ENCODE peak calls at places on chromosome 9, in seven cellular contexts. R, A, Q, X, F, V and E are unnamed samples.

GRCh38 chr9:79573697-79573976 is 1.9 kb downstream of the TLE4 start:
- DNase-seq in Q (no peak), A (peak; percentile 28), F (no peak), X (no peak), V (no peak), R (no peak), E (no peak)

GRCh38 chr9:3330792-3331420 is 194.9 kb downstream of the RFX3 start:
- DNase-seq in A (no peak), R (peak; percentile 79), F (no peak), Q (no peak), X (no peak), V (no peak), E (no peak)

GRCh38 chr9:131776473-131776872 is 36.6 kb upstream of the RAPGEF1 start:
- DNase-seq in F (no peak), R (peak; percentile 40), X (peak; percentile 91), Q (no peak), A (peak; percentile 66), V (no peak), E (no peak)

GRCh38 chr9:129898205-129898604 is 62.9 kb downstream of the USP20 start:
- DNase-seq in V (no peak), F (no peak), A (no peak), X (peak; percentile 44), Q (no peak), R (peak; percentile 42), E (no peak)

GRCh38 chr9:123414921-123415592 is 59.1 kb downstream of the CRB2 start:
- DNase-seq in R (peak; percentile 62), Q (no peak), A (no peak), X (no peak), F (no peak), V (no peak), E (no peak)

GRCh38 chr9:123550797-123551196 is 194.8 kb downstream of the CRB2 start:
- DNase-seq in X (peak; percentile 62), V (no peak), R (no peak), Q (no peak), F (no peak), A (no peak), E (no peak)

GRCh38 chr9:129962889-129963703 is 79.9 kb downstream of the FNBP1 start:
- DNase-seq in Q (peak; percentile 64), X (peak; percentile 74), R (peak; percentile 55), V (no peak), A (no peak), F (peak; percentile 71), E (peak; percentile 55)

GRCh38 chr9:35616681-35617459 is 1.3 kb downstream of the CD72 start:
- DNase-seq in Q (peak; percentile 59), X (peak; percentile 89), R (peak; percentile 71), A (peak; percentile 80), F (peak; percentile 83), V (peak; percentile 7), E (peak; percentile 83)

GRCh38 chr9:114000063-114000454 is 78.0 kb downstream of the AMBP start:
- DNase-seq in Q (no peak), F (no peak), X (no peak), A (no peak), V (no peak), R (no peak), E (no peak)

GRCh38 chr9:113530022-113530635 is 66.6 kb downstream of the RGS3 start:
- DNase-seq in F (no peak), Q (no peak), V (no peak), A (no peak), X (no peak), R (no peak), E (no peak)

GRCh38 chr9:105062222-105062850 is 134.4 kb upstream of the ABCA1 start:
- DNase-seq in R (no peak), X (no peak), A (no peak), F (no peak), V (no peak), Q (no peak), E (no peak)

DNA sequence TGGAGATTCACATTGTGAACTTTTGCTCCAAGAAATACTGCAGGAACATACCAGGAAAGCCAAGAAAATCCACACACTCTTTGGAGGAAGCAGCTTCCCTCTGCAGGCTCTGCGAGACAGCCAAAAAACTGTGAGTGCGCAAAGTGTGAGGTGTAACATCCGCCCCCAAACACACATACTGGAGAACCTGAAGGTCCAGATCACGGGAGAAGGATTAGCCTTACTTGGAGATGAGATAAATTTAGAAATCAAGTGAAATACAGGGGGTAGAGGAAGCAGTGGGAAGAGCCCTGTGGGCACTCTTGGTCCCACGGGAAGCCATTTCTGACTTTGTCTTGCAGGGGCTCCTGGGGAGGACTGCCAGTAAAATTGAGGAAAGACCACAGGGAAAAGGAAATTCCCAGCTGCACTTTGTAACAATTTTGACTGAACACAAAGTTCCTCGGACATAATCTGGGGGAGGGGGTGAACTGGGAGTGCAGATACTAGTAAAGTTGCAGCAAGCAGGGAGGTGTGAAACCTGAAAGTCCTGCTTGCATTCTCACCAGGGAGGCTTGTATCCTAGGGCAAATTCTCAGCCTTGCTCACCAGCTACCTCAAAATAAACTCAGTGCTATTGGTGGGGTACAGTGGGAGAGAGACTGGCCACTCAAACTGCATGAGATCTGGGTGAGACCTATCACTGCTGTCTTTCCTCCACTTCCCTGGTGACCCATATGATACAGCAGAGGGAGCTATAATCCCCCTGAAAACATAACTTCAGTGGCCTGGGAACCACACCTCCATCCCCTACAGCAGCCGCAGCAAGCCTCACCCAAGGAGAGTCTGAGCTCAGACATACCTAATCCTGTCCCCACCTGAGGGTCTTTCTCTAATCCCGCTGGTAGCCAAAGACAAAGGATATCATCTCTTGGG is 109.1 kb downstream of the ALDH1A1 start:
- DNase-seq in V (no peak), A (peak; percentile 25), Q (no peak), X (peak; percentile 68), F (no peak), R (no peak), E (no peak)
- TF ChIP-seq CTCF in V (no peak), A (no peak), Q (no peak), X (peak; percentile 78), F (no peak), R (peak; percentile 29), E (no peak)

GRCh38 chr9:128341435-128341849 is 1.1 kb downstream of the SLC27A4 start:
- DNase-seq in V (no peak), R (peak; percentile 73), A (peak; percentile 82), Q (peak; percentile 51), F (peak; percentile 87), X (peak; percentile 93), E (peak; percentile 90)
- TF ChIP-seq CTCF in V (peak; percentile 78), R (peak; percentile 73), A (peak; percentile 62), Q (peak; percentile 74), F (peak; percentile 81), X (peak; percentile 81), E (peak; percentile 81)

GRCh38 chr9:15096959-15097358 is 186.7 kb upstream of the FREM1 start:
- DNase-seq in R (no peak), V (no peak), X (no peak), F (no peak), A (no peak), Q (no peak), E (no peak)
- TF ChIP-seq CTCF in R (no peak), V (no peak), X (no peak), F (no peak), A (no peak), Q (no peak), E (no peak)

DNA sequence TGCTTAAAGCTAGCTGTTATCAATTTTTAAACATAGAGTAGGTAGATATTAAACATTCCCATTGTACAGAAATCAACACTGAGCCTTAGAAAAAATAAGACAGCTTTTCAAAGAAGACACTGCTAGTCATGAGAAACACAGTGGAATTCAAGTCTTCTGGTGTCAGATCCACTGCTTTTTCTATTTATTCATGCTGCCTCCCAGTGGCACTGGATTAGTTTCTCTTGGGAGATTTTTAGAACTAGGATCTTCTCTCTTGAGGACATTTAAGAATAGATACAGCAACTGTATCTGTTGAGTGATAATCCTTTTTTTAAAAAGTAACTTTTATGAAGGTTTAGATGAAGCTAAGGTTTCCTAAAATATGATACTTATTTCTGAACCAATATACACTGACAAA is 1635.4 kb upstream of the C9orf72 start:
- DNase-seq in X (peak; percentile 6), A (peak; percentile 13), F (no peak), Q (no peak), V (no peak), R (no peak), E (no peak)
- TF ChIP-seq CTCF in X (peak; percentile 52), A (peak; percentile 29), F (no peak), Q (no peak), V (no peak), R (no peak), E (no peak)

DNA sequence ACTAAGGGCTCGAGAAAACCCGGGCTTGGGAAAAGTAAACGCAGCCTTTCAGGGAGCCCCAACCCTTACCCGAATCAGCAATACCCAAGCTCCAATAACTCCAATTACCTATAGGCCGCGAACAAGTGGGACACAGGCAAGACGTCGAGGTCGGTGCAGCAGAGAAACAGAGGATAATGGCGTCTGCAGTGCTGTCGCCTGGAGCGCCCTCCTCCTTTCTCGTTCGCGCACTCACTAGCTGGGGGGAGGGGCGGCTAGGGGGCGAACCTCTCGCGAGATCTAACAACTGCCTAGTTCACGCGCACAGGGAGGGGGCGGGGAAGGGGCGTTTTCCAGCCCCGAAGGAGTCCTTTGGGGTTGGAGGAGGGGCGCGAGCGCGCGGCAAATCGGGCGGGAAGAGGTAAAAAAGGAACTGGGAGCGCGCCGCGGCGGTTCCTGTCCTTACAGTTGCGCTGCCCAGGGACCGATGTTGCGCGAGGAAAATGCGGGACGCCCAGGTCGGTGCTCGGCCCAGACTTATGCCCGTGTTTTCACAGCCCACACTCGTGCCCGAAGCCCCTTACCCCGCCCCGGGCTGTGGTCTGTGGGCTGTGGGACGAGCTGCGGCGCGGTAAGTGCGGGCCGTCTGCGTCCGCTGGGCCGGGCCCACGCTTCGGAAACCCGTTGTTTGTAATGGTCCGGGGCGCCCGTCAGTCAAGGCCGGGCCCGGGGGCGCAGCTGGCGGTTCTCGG is at the start of gene RMI1:
- DNase-seq in X (peak; percentile 100), Q (peak; percentile 99), R (peak; percentile 97), A (peak; percentile 99), V (peak; percentile 87), F (peak; percentile 94), E (peak; percentile 94)
- TF ChIP-seq CTCF in X (peak; percentile 15), Q (no peak), R (no peak), A (peak; percentile 10), V (no peak), F (peak; percentile 28), E (no peak)